ENCODE peak calls at places on chromosome 13, in six cellular contexts. N, J, D, A, W and H are unnamed samples. For H3K4me1, the result is how much of the 10 kb centered on the place peaks cover.

GRCh38 chr13:64289702-64290101 is 2874.1 kb upstream of the PCDH20 start:
- DNase-seq in W (no peak), N (no peak), D (no peak), A (no peak), J (no peak), H (no peak)

GRCh38 chr13:62085832-62086231 is 670.2 kb upstream of the PCDH20 start:
- DNase-seq in A (no peak), N (no peak), W (no peak), D (no peak), J (no peak), H (no peak)

GRCh38 chr13:110509478-110509926 is 52.0 kb downstream of the RAB20 start:
- DNase-seq in W (no peak), J (no peak), A (peak), N (no peak), D (no peak), H (no peak)

GRCh38 chr13:95955255-95955654 is 97.9 kb downstream of the UGGT2 start:
- DNase-seq in N (no peak), J (no peak), W (no peak), A (no peak), D (no peak), H (no peak)

GRCh38 chr13:74062933-74063332 is 71.3 kb downstream of the KLF12 start:
- DNase-seq in D (no peak), J (peak), N (peak), A (peak), W (peak), H (peak)

GRCh38 chr13:111051041-111051440 is 64.1 kb upstream of the ARHGEF7 start:
- DNase-seq in A (no peak), J (no peak), N (no peak), W (no peak), D (no peak), H (no peak)

GRCh38 chr13:94854688-94855087 is 142.3 kb upstream of the SOX21 start:
- DNase-seq in A (no peak), W (no peak), J (no peak), D (peak), N (no peak), H (no peak)

GRCh38 chr13:37681295-37682032 is 82.9 kb upstream of the POSTN start:
- DNase-seq in J (peak), D (no peak), W (no peak), A (no peak), N (no peak), H (no peak)

GRCh38 chr13:40477623-40478608 is 188.5 kb downstream of the FOXO1 start:
- DNase-seq in N (peak), D (no peak), W (peak), A (no peak), J (no peak), H (peak)

GRCh38 chr13:52405767-52406494 is at the start of gene THSD1:
- DNase-seq in W (peak), A (no peak), N (peak), D (peak), J (peak), H (peak)

GRCh38 chr13:79389031-79389430 is 17.0 kb downstream of the RBM26 start:
- DNase-seq in N (no peak), D (no peak), W (no peak), A (no peak), J (no peak), H (no peak)

GRCh38 chr13:80955487-80955886 is 614.6 kb upstream of the SPRY2 start:
- DNase-seq in A (no peak), W (no peak), J (no peak), D (no peak), N (no peak), H (no peak)

GRCh38 chr13:109914111-109914510 is 127.7 kb upstream of the IRS2 start:
- DNase-seq in D (no peak), A (no peak), J (no peak), W (no peak), N (no peak), H (no peak)

GRCh38 chr13:87798536-87798935 is 127.4 kb downstream of the SLITRK5 start:
- DNase-seq in A (no peak), J (no peak), N (no peak), W (no peak), D (no peak), H (no peak)

GRCh38 chr13:76672422-76672821 is 213.8 kb downstream of the KCTD12 start:
- DNase-seq in J (peak), W (no peak), N (no peak), D (no peak), A (no peak), H (no peak)

GRCh38 chr13:64529874-64530485 is 2700.2 kb downstream of the PCDH9 start:
- DNase-seq in A (peak), D (peak), N (no peak), J (peak), W (no peak), H (no peak)

GRCh38 chr13:77846173-77846572 is 72.5 kb downstream of the EDNRB start:
- DNase-seq in D (no peak), A (no peak), N (no peak), J (no peak), W (no peak), H (no peak)

DNA sequence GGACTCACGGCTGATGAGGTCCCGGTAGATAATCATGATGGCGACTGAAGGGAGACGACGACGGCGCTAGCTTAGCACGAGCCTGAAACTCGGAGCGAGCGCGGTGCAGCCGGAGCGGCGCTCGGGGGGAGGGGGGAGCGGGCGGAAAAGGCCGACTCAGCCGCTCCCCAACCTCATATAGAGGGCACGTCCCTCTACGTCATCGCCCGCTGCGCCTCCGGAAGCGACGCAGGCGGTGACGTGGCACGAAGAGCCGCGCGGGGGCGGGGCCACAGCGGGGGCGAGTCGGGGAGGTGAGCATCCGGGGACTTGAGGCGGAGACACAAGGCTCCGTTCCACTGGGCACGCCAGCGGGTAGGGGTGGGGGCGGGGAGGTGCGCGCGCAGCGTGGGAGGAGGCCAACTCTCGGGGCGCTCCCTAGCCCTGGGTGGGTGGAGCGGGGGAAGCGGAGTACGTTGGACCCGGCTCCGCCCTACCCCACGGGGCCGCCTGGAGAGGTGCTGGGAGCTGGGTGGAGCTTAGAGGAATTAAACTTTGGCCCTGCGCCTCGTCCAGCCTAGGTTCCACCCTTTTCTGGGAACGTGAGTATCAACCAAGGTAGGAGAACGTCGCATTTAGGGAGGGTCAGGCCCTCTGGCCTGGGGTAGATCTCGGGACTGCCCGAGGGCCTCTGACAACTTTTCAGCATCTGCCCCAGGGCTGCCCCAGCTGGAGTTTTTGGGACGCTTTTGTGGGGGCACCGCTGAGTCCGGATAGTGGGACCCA is at the start of gene TPT1:
- DNase-seq in N (peak), A (peak), J (peak), W (peak), D (peak), H (peak)
- H3K4me1 ChIP-seq in N (under half), A (under half), J (under half), W (half or more), D (under half), H (under half)

DNA sequence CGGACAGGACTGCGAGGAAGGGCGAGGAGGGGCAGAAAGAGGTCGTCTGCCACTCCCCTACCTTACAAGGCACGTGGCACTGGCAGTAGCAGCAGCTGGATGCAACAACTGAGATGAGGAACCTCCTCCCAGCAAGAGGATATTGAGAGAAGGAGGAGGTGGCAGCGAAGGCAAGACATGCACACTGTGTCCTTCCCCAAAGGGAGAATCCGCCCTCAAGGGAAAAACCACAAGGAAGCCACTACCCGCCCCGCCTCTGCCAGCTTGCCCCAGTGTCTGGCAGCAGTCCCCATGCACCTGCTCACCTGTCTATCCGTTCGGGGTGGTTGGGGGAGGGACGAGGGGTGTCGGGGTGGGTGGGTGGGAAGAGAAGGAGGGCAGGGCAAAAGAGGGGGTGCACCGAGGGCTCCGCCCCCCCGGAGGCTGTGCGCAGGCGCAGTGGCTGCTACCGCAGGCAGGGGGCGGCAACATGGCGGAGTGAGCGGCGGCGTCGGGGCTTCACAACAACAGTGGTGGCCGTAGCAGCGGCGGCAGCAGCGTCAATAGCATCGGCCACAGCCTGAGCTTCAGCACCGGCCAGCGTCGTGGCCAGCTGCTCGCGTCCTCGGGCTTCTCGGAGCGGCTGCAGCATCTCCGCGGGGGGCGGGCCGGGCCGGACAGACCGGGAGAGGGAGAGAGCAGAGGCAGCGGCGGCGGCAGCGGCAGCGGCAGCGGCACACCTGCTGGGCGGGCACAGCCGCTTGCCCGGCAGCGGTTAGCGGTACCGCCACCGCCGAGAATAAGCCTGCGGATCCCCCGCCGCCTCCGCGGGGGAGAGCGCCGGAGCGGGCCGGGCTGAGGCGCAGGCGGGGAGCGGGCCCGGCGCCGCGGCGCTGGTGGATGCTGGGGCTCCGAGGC is at the start of gene NBEA:
- DNase-seq in A (peak), N (peak), D (peak), W (peak), J (peak), H (peak)
- H3K4me1 ChIP-seq in A (under half), N (under half), D (under half), W (under half), J (under half), H (under half)

GRCh38 chr13:28473044-28473443 is 21.9 kb downstream of the FLT1 start:
- DNase-seq in W (no peak), A (no peak), N (no peak), D (no peak), J (no peak), H (no peak)
- H3K4me1 ChIP-seq in W (half or more), A (under half), N (under half), D (under half), J (under half), H (under half)

GRCh38 chr13:113839536-113840204 is 24.2 kb downstream of the GAS6 start:
- DNase-seq in N (peak), W (peak), J (no peak), D (no peak), A (no peak), H (no peak)
- H3K4me1 ChIP-seq in N (under half), W (half or more), J (under half), D (under half), A (under half), H (under half)

DNA sequence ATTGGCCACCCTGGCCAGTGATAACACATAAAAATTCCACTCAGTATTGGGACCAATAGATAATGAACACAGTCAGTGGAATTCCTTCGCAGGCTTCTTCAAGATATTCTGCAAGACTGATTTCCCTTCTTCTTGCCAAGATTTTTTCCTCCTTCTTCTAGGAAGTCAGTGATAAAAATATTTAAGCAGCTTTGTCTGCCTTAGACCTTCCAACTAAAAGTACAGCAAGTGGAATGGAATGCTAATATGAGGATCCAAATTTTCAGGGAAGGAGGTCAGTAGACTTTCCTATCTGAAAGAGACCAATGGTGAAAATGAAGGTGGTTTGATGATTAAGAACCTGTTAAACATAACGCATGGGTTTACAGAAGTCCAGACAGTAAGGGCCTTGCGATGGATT is 9.6 kb downstream of the STARD13 start:
- DNase-seq in N (no peak), A (no peak), W (no peak), J (peak), D (no peak), H (no peak)
- H3K4me1 ChIP-seq in N (under half), A (under half), W (half or more), J (half or more), D (under half), H (half or more)

DNA sequence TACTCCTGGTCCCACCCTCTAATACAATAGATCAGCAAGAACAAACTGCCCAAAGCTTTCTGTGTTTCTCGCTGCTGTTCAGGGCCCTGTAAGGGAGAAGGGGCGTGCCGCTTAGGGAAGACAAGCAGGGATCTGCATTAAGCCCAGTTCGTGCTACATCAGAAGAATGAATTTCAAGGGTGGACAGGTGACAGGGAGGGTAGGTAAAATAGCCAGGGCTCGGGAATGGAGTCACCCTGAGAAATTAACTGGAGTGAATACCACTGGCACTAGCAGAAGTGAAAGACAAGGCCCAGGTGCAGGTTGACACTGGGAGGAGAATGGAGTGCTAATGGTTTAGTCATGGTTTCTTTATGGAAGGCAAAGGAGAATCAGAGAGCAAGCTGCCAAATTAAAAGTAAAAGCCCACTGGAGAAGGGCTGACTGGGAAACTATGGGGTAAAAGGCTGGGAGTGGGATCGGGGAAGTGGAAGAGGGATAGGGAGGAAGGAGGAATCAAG is 183.1 kb upstream of the TSC22D1 start:
- DNase-seq in N (no peak), J (peak), W (no peak), D (peak), A (no peak), H (no peak)
- H3K4me1 ChIP-seq in N (under half), J (under half), W (under half), D (under half), A (under half), H (under half)

GRCh38 chr13:23378009-23378632 is 55.4 kb downstream of the SACS start:
- DNase-seq in J (peak), W (no peak), A (peak), N (no peak), D (peak), H (peak)

GRCh38 chr13:23372264-23372905 is 61.1 kb downstream of the SACS start:
- DNase-seq in D (no peak), W (no peak), J (peak), N (no peak), A (no peak), H (no peak)

GRCh38 chr13:23377603-23378002 is 55.9 kb downstream of the SACS start:
- DNase-seq in N (no peak), J (no peak), A (no peak), W (no peak), D (no peak), H (no peak)

GRCh38 chr13:23380534-23380933 is 53.0 kb downstream of the SACS start:
- DNase-seq in J (peak), W (no peak), A (no peak), D (no peak), N (no peak), H (no peak)

GRCh38 chr13:23375007-23375971 is 58.2 kb downstream of the SACS start:
- DNase-seq in D (peak), A (peak), J (peak), W (peak), N (peak), H (peak)
- H3K4me1 ChIP-seq in D (under half), A (half or more), J (half or more), W (half or more), N (under half), H (under half)

GRCh38 chr13:31625115-31625514 is 114.2 kb upstream of the RXFP2 start:
- DNase-seq in A (no peak), D (no peak), J (peak), W (no peak), N (no peak), H (no peak)
- H3K4me1 ChIP-seq in A (under half), D (under half), J (half or more), W (under half), N (under half), H (under half)

DNA sequence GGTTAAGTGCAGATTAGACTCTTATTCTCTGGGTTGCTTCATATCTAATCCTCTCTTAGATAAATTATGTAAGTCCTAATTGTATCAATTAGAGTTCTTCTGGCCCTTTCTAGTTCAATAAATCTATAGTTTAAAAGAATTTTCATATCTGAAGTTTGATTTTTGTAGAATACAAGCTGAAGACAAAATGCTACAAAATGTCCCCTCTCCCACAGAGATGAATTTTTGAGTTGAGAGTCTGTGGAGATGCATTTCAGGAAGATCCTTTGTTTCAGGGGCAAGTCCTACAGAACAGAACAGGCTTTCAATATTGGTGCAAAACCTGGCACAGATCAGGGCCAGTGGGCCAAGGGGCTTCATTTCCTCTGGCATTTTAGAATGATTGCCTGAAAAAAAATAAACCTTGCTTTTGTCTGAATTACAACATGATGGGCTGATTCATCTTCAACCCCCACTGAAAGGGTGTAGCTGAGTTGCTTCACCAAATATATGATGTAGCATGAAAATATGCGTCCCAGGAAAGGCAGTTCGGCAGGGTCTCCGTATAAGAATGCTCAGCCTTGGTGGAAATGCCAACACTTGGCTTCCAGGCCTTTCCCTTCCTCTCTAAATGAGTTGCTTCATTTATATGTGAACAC is 6.4 kb upstream of the IPO5 start:
- DNase-seq in N (no peak), A (no peak), D (peak), W (no peak), J (peak), H (no peak)
- H3K4me1 ChIP-seq in N (under half), A (under half), D (under half), W (under half), J (under half), H (under half)

GRCh38 chr13:99297330-99297729 is 9.9 kb downstream of the GPR183 start:
- DNase-seq in D (no peak), W (no peak), N (no peak), A (no peak), J (no peak), H (no peak)
- H3K4me1 ChIP-seq in D (under half), W (under half), N (under half), A (half or more), J (under half), H (under half)